ENCODE peak calls at places on chromosomes 3 and 15, in nine cellular contexts. I, Z, B, G, D, C, S, R and T are unnamed samples.

GRCh38 chr3:170477395-170477794 is 58.7 kb downstream of the CLDN11 start:
- DNase-seq in I (no peak), Z (no peak), B (no peak), G (no peak), D (no peak), C (no peak), S (no peak), R (no peak), T (no peak)

GRCh38 chr15:94061041-94061440 is 170.3 kb upstream of the MCTP2 start:
- DNase-seq in I (no peak), Z (no peak), B (no peak), G (no peak), D (no peak), C (no peak), S (no peak), R (no peak), T (no peak)

GRCh38 chr3:143002727-143003126 is 1.4 kb downstream of the U2SURP start:
- DNase-seq in I (no peak), Z (no peak), B (no peak), G (no peak), D (no peak), C (no peak), S (no peak), R (no peak), T (no peak)

GRCh38 chr3:149936812-149937230 is 33.9 kb downstream of the PFN2 start:
- DNase-seq in I (peak), Z (peak), B (peak), G (peak), D (peak), C (peak), S (peak), R (peak), T (peak)

GRCh38 chr15:84761534-84762190 is 13.3 kb downstream of the ZNF592 start:
- DNase-seq in I (no peak), Z (no peak), B (no peak), G (no peak), D (no peak), C (no peak), S (no peak), R (no peak), T (no peak)

GRCh38 chr3:155232605-155233004 is 60.9 kb downstream of the STRIT1 start:
- DNase-seq in I (peak), Z (peak), B (no peak), G (peak), D (no peak), C (no peak), S (peak), R (peak), T (peak)

GRCh38 chr3:195003006-195003892 is 267.7 kb downstream of the XXYLT1 start:
- DNase-seq in I (no peak), Z (no peak), B (no peak), G (peak), D (no peak), C (no peak), S (no peak), R (no peak), T (no peak)

GRCh38 chr3:88031543-88032148 is 27.2 kb downstream of the CGGBP1 start:
- DNase-seq in I (no peak), Z (no peak), B (peak), G (no peak), D (no peak), C (no peak), S (no peak), R (no peak), T (no peak)

GRCh38 chr3:126751611-126752302 is 47.7 kb downstream of the CHCHD6 start:
- DNase-seq in I (no peak), Z (no peak), B (no peak), G (no peak), D (no peak), C (no peak), S (no peak), R (no peak), T (no peak)